ENCODE peak calls at places on chromosomes 5 and 9, in eight cellular contexts. P is ovary, F is IMR-90, E is transverse colon, N is A549, C is adrenal gland, Z is tibial nerve, G is esophagus squamous epithelium. H is an unnamed sample.

GRCh38 chr5:14397717-14398116 is 183.9 kb upstream of the OTULINL start:
- DNase-seq in P (no peak), F (peak; percentile 82), E (no peak), N (no peak), C (no peak), Z (no peak), G (no peak), H (peak; percentile 71)

GRCh38 chr5:171336486-171337206 is 27.6 kb downstream of the TLX3 start:
- DNase-seq in P (no peak), F (peak; percentile 64), E (peak; percentile 20), N (peak; percentile 70), C (no peak), Z (no peak), G (no peak), H (peak; percentile 37)

GRCh38 chr5:79774171-79774854 is 84.7 kb downstream of the CMYA5 start:
- DNase-seq in P (no peak), F (peak; percentile 4), E (no peak), N (peak; percentile 31), C (no peak), Z (no peak), G (no peak), H (peak; percentile 44)

GRCh38 chr9:21991039-21991959 is 2.9 kb downstream of the CDKN2A start:
- DNase-seq in P (no peak), F (no peak), E (no peak), N (no peak), C (no peak), Z (no peak), G (no peak), H (no peak)

GRCh38 chr9:4865685-4866084 is 72.9 kb downstream of the RCL1 start:
- DNase-seq in P (no peak), F (no peak), E (no peak), N (no peak), C (no peak), Z (no peak), G (no peak), H (no peak)

GRCh38 chr9:118882674-118883073 is 486.6 kb downstream of the BRINP1 start:
- DNase-seq in P (no peak), F (no peak), E (no peak), N (peak; percentile 20), C (no peak), Z (no peak), G (no peak), H (no peak)

GRCh38 chr5:111755942-111756353 is 1.0 kb downstream of the NREP start:
- DNase-seq in P (no peak), F (peak; percentile 67), E (no peak), N (no peak), C (no peak), Z (no peak), G (no peak), H (no peak)

GRCh38 chr5:175418252-175418651 is 25.7 kb downstream of the DRD1 start:
- DNase-seq in P (no peak), F (no peak), E (no peak), N (no peak), C (no peak), Z (no peak), G (no peak), H (no peak)

GRCh38 chr5:148107608-148108007 is 43.8 kb downstream of the SPINK5 start:
- DNase-seq in P (no peak), F (no peak), E (no peak), N (no peak), C (no peak), Z (no peak), G (no peak), H (no peak)

GRCh38 chr9:89444212-89444611 is 53.7 kb downstream of the SEMA4D start:
- DNase-seq in P (no peak), F (no peak), E (peak; percentile 35), N (no peak), C (no peak), Z (no peak), G (no peak), H (no peak)

GRCh38 chr9:96031366-96031824 is 155.9 kb downstream of the ERCC6L2 start:
- DNase-seq in P (no peak), F (no peak), E (no peak), N (peak; percentile 82), C (peak; percentile 35), Z (peak; percentile 60), G (no peak), H (peak; percentile 52)

GRCh38 chr5:180127682-180128670 is 56.4 kb upstream of the RNF130 start:
- DNase-seq in P (no peak), F (no peak), E (no peak), N (no peak), C (no peak), Z (no peak), G (no peak), H (peak; percentile 86)

GRCh38 chr5:36683821-36684434 is 77.5 kb downstream of the SLC1A3 start:
- DNase-seq in P (no peak), F (peak; percentile 50), E (no peak), N (no peak), C (peak; percentile 28), Z (no peak), G (no peak), H (no peak)

GRCh38 chr9:122095010-122095767 is 2.1 kb upstream of the TTLL11 start:
- DNase-seq in P (no peak), F (peak; percentile 65), E (peak; percentile 56), N (peak; percentile 77), C (no peak), Z (no peak), G (no peak), H (peak; percentile 60)

GRCh38 chr9:134223601-134224122 is 59.3 kb upstream of the RNU6ATAC start:
- DNase-seq in P (peak; percentile 35), F (no peak), E (no peak), N (no peak), C (peak; percentile 14), Z (no peak), G (no peak), H (no peak)

GRCh38 chr5:111942661-111943401 is 185.8 kb upstream of the NREP start:
- DNase-seq in P (no peak), F (peak; percentile 47), E (no peak), N (no peak), C (no peak), Z (no peak), G (no peak), H (no peak)

GRCh38 chr5:94856257-94856656 is 237.8 kb downstream of the SLF1 start:
- DNase-seq in P (no peak), F (no peak), E (no peak), N (no peak), C (no peak), Z (no peak), G (no peak), H (no peak)

GRCh38 chr5:111530298-111530740 is 18.0 kb upstream of the STARD4 start:
- DNase-seq in P (no peak), F (peak; percentile 41), E (peak; percentile 59), N (peak; percentile 90), C (peak; percentile 75), Z (no peak), G (peak; percentile 46), H (peak; percentile 33)

GRCh38 chr9:107474124-107474523 is 15.4 kb downstream of the KLF4 start:
- DNase-seq in P (no peak), F (no peak), E (no peak), N (no peak), C (no peak), Z (no peak), G (no peak), H (no peak)

GRCh38 chr9:121133104-121133816 is 58.5 kb downstream of the CNTRL start:
- DNase-seq in P (no peak), F (no peak), E (peak; percentile 56), N (peak; percentile 4), C (peak; percentile 15), Z (no peak), G (no peak), H (peak; percentile 5)

DNA sequence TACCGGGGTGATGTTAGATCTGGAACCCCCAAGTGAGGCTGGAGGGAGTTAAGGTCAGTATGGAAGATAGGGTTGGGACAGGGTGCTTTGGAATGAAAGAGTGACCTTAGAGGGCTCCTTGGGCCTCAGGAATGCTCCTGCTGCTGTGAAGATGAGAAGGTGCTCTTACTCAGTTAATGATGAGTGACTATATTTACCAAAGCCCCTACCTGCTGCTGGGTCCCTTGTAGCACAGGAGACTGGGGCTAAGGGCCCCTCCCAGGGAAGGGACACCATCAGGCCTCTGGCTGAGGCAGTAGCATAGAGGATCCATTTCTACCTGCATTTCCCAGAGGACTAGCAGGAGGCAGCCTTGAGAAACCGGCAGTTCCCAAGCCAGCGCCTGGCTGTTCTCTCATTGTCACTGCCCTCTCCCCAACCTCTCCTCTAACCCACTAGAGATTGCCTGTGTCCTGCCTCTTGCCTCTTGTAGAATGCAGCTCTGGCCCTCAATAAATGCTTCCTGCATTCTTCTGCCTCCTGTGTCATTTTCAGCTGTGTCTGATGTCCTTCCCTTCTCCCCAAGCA is 2.3 kb upstream of the MYOZ3 start:
- DNase-seq in P (no peak), F (no peak), E (no peak), N (no peak), C (no peak), Z (no peak), G (no peak), H (no peak)
- TF ChIP-seq CTCF in P (no peak), F (no peak), E (no peak), N (no peak), C (no peak), Z (no peak), G (no peak), H (no peak)

DNA sequence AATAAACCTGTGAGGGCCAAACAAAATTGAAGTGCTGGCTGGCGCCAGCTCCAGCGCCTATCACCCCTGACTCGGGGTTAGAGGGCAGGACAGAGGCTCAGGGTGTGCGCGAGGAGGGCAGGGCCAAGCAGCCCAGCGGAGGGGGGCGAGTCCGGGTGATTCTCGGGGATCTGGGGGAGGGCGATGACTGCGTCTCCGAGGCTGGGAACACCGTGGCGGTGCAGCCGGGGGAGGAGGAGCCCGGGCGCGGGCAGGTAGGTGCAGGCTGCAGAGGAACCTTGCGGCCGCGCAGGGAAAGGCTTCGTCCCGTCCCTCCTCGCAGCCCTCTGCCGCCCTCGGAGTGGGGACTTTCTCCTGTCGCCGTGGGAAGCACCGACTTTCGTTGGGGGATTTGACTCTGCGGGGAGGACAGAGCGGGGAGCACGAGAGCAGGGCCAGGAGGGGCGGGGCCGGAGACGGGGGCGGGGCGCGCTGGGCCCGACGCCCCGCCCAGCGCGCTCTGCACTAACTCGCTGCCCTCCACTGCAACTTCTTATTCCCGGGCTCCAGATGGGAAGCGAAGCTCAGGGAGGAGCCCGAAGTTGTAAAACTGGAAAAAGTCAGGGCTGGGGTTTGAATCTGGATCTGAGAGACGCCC is 5.3 kb downstream of the RGS14 start:
- DNase-seq in P (peak; percentile 73), F (no peak), E (peak; percentile 81), N (peak; percentile 47), C (peak; percentile 55), Z (no peak), G (no peak), H (peak; percentile 92)
- TF ChIP-seq POLR2A in P (no peak), F (no peak), E (no peak), N (no peak), C (no peak), Z (no peak), G (no peak), H (peak; percentile 45)

DNA sequence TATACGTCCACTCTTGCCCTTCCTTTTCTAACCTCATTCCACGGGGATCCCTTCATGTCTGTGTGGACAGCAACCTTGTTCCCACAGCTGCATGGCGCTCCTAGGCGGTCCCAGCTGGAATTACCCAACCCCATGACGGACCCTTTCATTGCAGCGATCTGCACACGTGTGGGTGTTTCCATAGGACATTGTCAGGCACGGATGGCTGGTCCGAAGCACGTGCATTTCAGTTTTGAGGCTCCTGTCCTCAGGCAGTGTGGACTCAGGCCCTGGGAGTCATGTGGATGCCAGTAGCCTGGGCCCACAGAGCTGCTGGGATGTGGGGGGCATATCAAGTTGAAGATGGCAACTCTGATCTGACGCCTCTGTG is 15.0 kb downstream of the CARD19 start:
- DNase-seq in P (no peak), F (no peak), E (no peak), N (no peak), C (peak; percentile 13), Z (peak; percentile 4), G (no peak), H (no peak)
- H3K4me3 ChIP-seq in P (no peak overlapping the region), F (no peak overlapping the region), E (no peak overlapping the region), N (no peak overlapping the region), C (no peak overlapping the region), Z (no peak overlapping the region), G (no peak overlapping the region), H (no peak overlapping the region)

GRCh38 chr5:139268364-139269202 is 25.0 kb upstream of the MATR3 start:
- DNase-seq in P (no peak), F (no peak), E (no peak), N (no peak), C (no peak), Z (no peak), G (no peak), H (no peak)
- TF ChIP-seq CTCF in P (no peak), F (peak; percentile 6), E (no peak), N (no peak), C (no peak), Z (no peak), G (no peak), H (no peak)

H was measured in thyroid gland.